ENCODE peak calls at places on chromosomes 6 and 20, in nine cellular contexts. One of them, this sample, is unnamed.

GRCh38 chr20:15399781-15400180 is 1062.4 kb upstream of the FLRT3 start:
- DNase-seq in endothelial cell of umbilical vein: no peak
- DNase-seq in CD4-positive, CD25-positive, alpha-beta regulatory T cell: no peak
- DNase-seq in esophagus squamous epithelium: no peak
- DNase-seq in IMR-90: no peak
- DNase-seq in neuronal stem cell: no peak
- DNase-seq in heart left ventricle: no peak
- DNase-seq in breast epithelium: no peak
- DNase-seq in tibial nerve: no peak
- DNase-seq in this sample: no peak

GRCh38 chr6:130625825-130626500 is 201.2 kb upstream of the SMLR1 start:
- DNase-seq in heart left ventricle: no peak
- DNase-seq in endothelial cell of umbilical vein: peak; percentile 68
- DNase-seq in CD4-positive, CD25-positive, alpha-beta regulatory T cell: peak; percentile 40
- DNase-seq in breast epithelium: no peak
- DNase-seq in IMR-90: peak; percentile 44
- DNase-seq in esophagus squamous epithelium: no peak
- DNase-seq in neuronal stem cell: no peak
- DNase-seq in tibial nerve: no peak
- DNase-seq in this sample: no peak

GRCh38 chr20:20953738-20954657 is 152.2 kb downstream of the LINC00237 start:
- DNase-seq in esophagus squamous epithelium: no peak
- DNase-seq in endothelial cell of umbilical vein: no peak
- DNase-seq in breast epithelium: no peak
- DNase-seq in neuronal stem cell: no peak
- DNase-seq in heart left ventricle: no peak
- DNase-seq in IMR-90: no peak
- DNase-seq in CD4-positive, CD25-positive, alpha-beta regulatory T cell: no peak
- DNase-seq in tibial nerve: no peak
- DNase-seq in this sample: no peak

GRCh38 chr6:156061958-156062661 is 606.5 kb upstream of the NOX3 start:
- DNase-seq in CD4-positive, CD25-positive, alpha-beta regulatory T cell: no peak
- DNase-seq in IMR-90: no peak
- DNase-seq in breast epithelium: no peak
- DNase-seq in tibial nerve: peak; percentile 48
- DNase-seq in neuronal stem cell: no peak
- DNase-seq in heart left ventricle: no peak
- DNase-seq in endothelial cell of umbilical vein: no peak
- DNase-seq in esophagus squamous epithelium: no peak
- DNase-seq in this sample: no peak

GRCh38 chr6:108243836-108244235 is 17.0 kb downstream of the SNX3 start:
- DNase-seq in breast epithelium: no peak
- DNase-seq in esophagus squamous epithelium: no peak
- DNase-seq in IMR-90: no peak
- DNase-seq in neuronal stem cell: no peak
- DNase-seq in endothelial cell of umbilical vein: peak; percentile 27
- DNase-seq in tibial nerve: no peak
- DNase-seq in heart left ventricle: no peak
- DNase-seq in CD4-positive, CD25-positive, alpha-beta regulatory T cell: no peak
- DNase-seq in this sample: no peak

GRCh38 chr6:13478525-13478962 is 8.9 kb downstream of the GFOD1 start:
- DNase-seq in endothelial cell of umbilical vein: no peak
- DNase-seq in neuronal stem cell: no peak
- DNase-seq in esophagus squamous epithelium: no peak
- DNase-seq in tibial nerve: no peak
- DNase-seq in CD4-positive, CD25-positive, alpha-beta regulatory T cell: no peak
- DNase-seq in heart left ventricle: no peak
- DNase-seq in IMR-90: no peak
- DNase-seq in breast epithelium: no peak
- DNase-seq in this sample: no peak

GRCh38 chr6:126361832-126362231 is 21.9 kb downstream of the CENPW start:
- DNase-seq in breast epithelium: no peak
- DNase-seq in heart left ventricle: no peak
- DNase-seq in tibial nerve: no peak
- DNase-seq in endothelial cell of umbilical vein: no peak
- DNase-seq in IMR-90: no peak
- DNase-seq in CD4-positive, CD25-positive, alpha-beta regulatory T cell: no peak
- DNase-seq in esophagus squamous epithelium: no peak
- DNase-seq in neuronal stem cell: no peak
- DNase-seq in this sample: no peak

GRCh38 chr6:138429731-138430130 is 25.7 kb downstream of the HEBP2 start:
- DNase-seq in endothelial cell of umbilical vein: no peak
- DNase-seq in CD4-positive, CD25-positive, alpha-beta regulatory T cell: no peak
- DNase-seq in esophagus squamous epithelium: no peak
- DNase-seq in heart left ventricle: no peak
- DNase-seq in breast epithelium: no peak
- DNase-seq in tibial nerve: no peak
- DNase-seq in neuronal stem cell: no peak
- DNase-seq in IMR-90: peak; percentile 15
- DNase-seq in this sample: no peak

GRCh38 chr20:4013041-4013440 is 2.3 kb downstream of the RNF24 start:
- DNase-seq in endothelial cell of umbilical vein: no peak
- DNase-seq in neuronal stem cell: no peak
- DNase-seq in breast epithelium: no peak
- DNase-seq in IMR-90: no peak
- DNase-seq in esophagus squamous epithelium: no peak
- DNase-seq in CD4-positive, CD25-positive, alpha-beta regulatory T cell: no peak
- DNase-seq in tibial nerve: no peak
- DNase-seq in heart left ventricle: no peak
- DNase-seq in this sample: no peak

GRCh38 chr20:4008877-4009276 is 6.5 kb downstream of the RNF24 start:
- DNase-seq in tibial nerve: no peak
- DNase-seq in heart left ventricle: no peak
- DNase-seq in breast epithelium: no peak
- DNase-seq in endothelial cell of umbilical vein: no peak
- DNase-seq in neuronal stem cell: no peak
- DNase-seq in CD4-positive, CD25-positive, alpha-beta regulatory T cell: no peak
- DNase-seq in IMR-90: no peak
- DNase-seq in esophagus squamous epithelium: no peak
- DNase-seq in this sample: no peak

GRCh38 chr20:4012631-4013030 is 2.7 kb downstream of the RNF24 start:
- DNase-seq in tibial nerve: no peak
- DNase-seq in neuronal stem cell: no peak
- DNase-seq in CD4-positive, CD25-positive, alpha-beta regulatory T cell: no peak
- DNase-seq in IMR-90: peak; percentile 94
- DNase-seq in breast epithelium: no peak
- DNase-seq in heart left ventricle: no peak
- DNase-seq in endothelial cell of umbilical vein: no peak
- DNase-seq in esophagus squamous epithelium: no peak
- DNase-seq in this sample: no peak

GRCh38 chr20:4009305-4009704 is 6.1 kb downstream of the RNF24 start:
- DNase-seq in tibial nerve: no peak
- DNase-seq in esophagus squamous epithelium: no peak
- DNase-seq in CD4-positive, CD25-positive, alpha-beta regulatory T cell: no peak
- DNase-seq in neuronal stem cell: no peak
- DNase-seq in breast epithelium: no peak
- DNase-seq in IMR-90: no peak
- DNase-seq in endothelial cell of umbilical vein: no peak
- DNase-seq in heart left ventricle: no peak
- DNase-seq in this sample: no peak

GRCh38 chr20:4011226-4011975 is 4.0 kb downstream of the RNF24 start:
- DNase-seq in heart left ventricle: no peak
- DNase-seq in esophagus squamous epithelium: no peak
- DNase-seq in CD4-positive, CD25-positive, alpha-beta regulatory T cell: no peak
- DNase-seq in IMR-90: peak; percentile 61
- DNase-seq in breast epithelium: no peak
- DNase-seq in tibial nerve: no peak
- DNase-seq in neuronal stem cell: no peak
- DNase-seq in endothelial cell of umbilical vein: no peak
- DNase-seq in this sample: no peak
- H3K27ac ChIP-seq in heart left ventricle: no peak overlapping the region
- H3K27ac ChIP-seq in esophagus squamous epithelium: no peak overlapping the region
- H3K27ac ChIP-seq in CD4-positive, CD25-positive, alpha-beta regulatory T cell: no peak overlapping the region
- H3K27ac ChIP-seq in IMR-90: peak overlapping the region; percentile 91
- H3K27ac ChIP-seq in breast epithelium: no peak overlapping the region
- H3K27ac ChIP-seq in tibial nerve: peak overlapping the region; percentile 49
- H3K27ac ChIP-seq in neuronal stem cell: no peak overlapping the region
- H3K27ac ChIP-seq in endothelial cell of umbilical vein: no peak overlapping the region
- H3K27ac ChIP-seq in this sample: no peak overlapping the region

DNA sequence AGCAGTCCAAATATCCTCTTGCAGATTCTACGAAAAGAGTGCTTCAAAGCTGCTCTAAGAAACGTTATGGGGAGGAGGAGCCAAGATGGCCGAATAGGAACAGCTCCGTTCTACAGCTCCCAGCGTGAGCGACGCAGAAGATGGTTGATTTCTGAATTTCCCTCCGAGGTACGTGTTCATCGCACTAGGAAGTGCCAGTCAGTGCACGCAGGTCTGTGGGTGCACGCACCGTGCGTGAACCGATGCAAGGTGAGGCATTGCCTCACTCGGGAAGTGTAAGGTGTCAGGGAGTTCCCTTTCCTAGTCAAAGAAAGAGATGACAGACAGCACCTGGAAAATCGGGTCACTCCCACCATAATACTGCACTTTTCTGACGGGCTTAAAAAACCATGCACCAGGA is 272.1 kb upstream of the DEFB115 start:
- DNase-seq in IMR-90: no peak
- DNase-seq in tibial nerve: no peak
- DNase-seq in heart left ventricle: peak; percentile 11
- DNase-seq in breast epithelium: no peak
- DNase-seq in endothelial cell of umbilical vein: no peak
- DNase-seq in esophagus squamous epithelium: no peak
- DNase-seq in neuronal stem cell: no peak
- DNase-seq in CD4-positive, CD25-positive, alpha-beta regulatory T cell: no peak
- DNase-seq in this sample: no peak
- H3K9me3 ChIP-seq in IMR-90: no peaks in the 10 kb centered on the region
- H3K9me3 ChIP-seq in tibial nerve: no peaks in the 10 kb centered on the region
- H3K9me3 ChIP-seq in heart left ventricle: peaks cover 35% of the 10 kb centered on the region
- H3K9me3 ChIP-seq in breast epithelium: no peaks in the 10 kb centered on the region
- H3K9me3 ChIP-seq in endothelial cell of umbilical vein: no peaks in the 10 kb centered on the region
- H3K9me3 ChIP-seq in esophagus squamous epithelium: no peaks in the 10 kb centered on the region
- H3K9me3 ChIP-seq in neuronal stem cell: peaks cover 1% of the 10 kb centered on the region
- H3K9me3 ChIP-seq in CD4-positive, CD25-positive, alpha-beta regulatory T cell: no peaks in the 10 kb centered on the region
- H3K9me3 ChIP-seq in this sample: no peaks in the 10 kb centered on the region

DNA sequence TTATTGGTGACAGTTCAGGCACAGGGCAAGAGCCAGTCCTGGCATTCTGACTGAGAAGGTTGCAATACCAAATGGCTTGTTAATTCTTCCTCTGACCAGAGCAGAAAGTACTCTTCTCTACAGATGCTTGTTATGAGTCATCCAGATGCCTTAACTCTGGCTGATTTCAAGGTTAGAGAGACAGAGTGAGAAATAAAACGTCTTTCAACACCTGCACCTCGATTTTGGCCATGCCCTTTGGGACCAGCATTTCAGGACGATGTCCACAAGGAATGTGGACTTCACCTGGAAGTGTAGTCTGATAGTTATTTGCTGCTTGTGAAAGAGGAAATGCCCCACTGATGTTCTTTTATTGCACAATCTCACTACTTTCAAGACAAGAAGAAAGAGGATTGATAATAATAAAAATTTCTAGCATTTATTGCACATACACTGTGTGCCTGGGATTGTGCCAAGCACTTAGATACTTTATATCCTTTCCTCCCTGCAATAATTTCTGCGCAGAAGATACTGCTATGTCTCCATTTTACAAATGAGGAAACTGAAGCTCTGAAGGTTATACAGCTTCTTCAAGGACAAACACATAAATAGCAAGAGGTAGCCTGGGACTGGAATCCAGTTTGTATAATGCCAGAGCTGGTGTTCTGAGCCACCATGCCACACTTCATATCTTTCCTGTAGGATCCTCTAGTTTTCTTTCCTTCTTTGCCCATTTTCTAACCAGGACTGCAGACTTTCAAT is 33.5 kb upstream of the MCM3 start:
- DNase-seq in IMR-90: peak; percentile 61
- DNase-seq in esophagus squamous epithelium: no peak
- DNase-seq in breast epithelium: no peak
- DNase-seq in CD4-positive, CD25-positive, alpha-beta regulatory T cell: peak; percentile 18
- DNase-seq in tibial nerve: no peak
- DNase-seq in heart left ventricle: no peak
- DNase-seq in endothelial cell of umbilical vein: no peak
- DNase-seq in neuronal stem cell: no peak
- DNase-seq in this sample: no peak
- H3K27ac ChIP-seq in IMR-90: no peak overlapping the region
- H3K27ac ChIP-seq in esophagus squamous epithelium: no peak overlapping the region
- H3K27ac ChIP-seq in breast epithelium: no peak overlapping the region
- H3K27ac ChIP-seq in CD4-positive, CD25-positive, alpha-beta regulatory T cell: no peak overlapping the region
- H3K27ac ChIP-seq in tibial nerve: no peak overlapping the region
- H3K27ac ChIP-seq in heart left ventricle: no peak overlapping the region
- H3K27ac ChIP-seq in endothelial cell of umbilical vein: no peak overlapping the region
- H3K27ac ChIP-seq in neuronal stem cell: no peak overlapping the region
- H3K27ac ChIP-seq in this sample: no peak overlapping the region

DNA sequence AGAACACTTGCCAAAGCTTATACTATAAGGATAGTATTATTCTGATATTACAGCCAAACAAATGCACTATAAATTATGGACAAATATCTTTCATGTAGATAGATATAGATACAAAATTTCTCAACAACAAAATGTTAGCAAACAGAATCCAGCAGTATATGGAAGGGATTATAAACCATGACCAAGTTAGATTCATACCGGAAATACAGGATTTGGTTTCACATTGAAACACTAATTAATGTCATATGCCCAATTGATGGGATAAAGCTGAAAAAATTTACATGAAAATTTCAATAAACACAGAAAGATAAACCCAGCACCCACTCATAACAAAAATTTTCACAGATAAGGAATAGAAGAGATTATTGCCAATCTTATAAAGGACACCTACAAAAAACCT is 770.3 kb upstream of the SLC35B3 start:
- DNase-seq in neuronal stem cell: no peak
- DNase-seq in IMR-90: no peak
- DNase-seq in breast epithelium: no peak
- DNase-seq in tibial nerve: no peak
- DNase-seq in esophagus squamous epithelium: no peak
- DNase-seq in endothelial cell of umbilical vein: no peak
- DNase-seq in CD4-positive, CD25-positive, alpha-beta regulatory T cell: no peak
- DNase-seq in heart left ventricle: no peak
- DNase-seq in this sample: no peak
- H3K9me3 ChIP-seq in neuronal stem cell: no peaks in the 10 kb centered on the region
- H3K9me3 ChIP-seq in IMR-90: no peaks in the 10 kb centered on the region
- H3K9me3 ChIP-seq in breast epithelium: no peaks in the 10 kb centered on the region
- H3K9me3 ChIP-seq in tibial nerve: no peaks in the 10 kb centered on the region
- H3K9me3 ChIP-seq in esophagus squamous epithelium: no peaks in the 10 kb centered on the region
- H3K9me3 ChIP-seq in endothelial cell of umbilical vein: peaks cover 2% of the 10 kb centered on the region
- H3K9me3 ChIP-seq in CD4-positive, CD25-positive, alpha-beta regulatory T cell: no peaks in the 10 kb centered on the region
- H3K9me3 ChIP-seq in heart left ventricle: no peaks in the 10 kb centered on the region
- H3K9me3 ChIP-seq in this sample: peaks cover 7% of the 10 kb centered on the region

This sample was measured in CD4-positive, alpha-beta T cell.